ENCODE peak calls at places on chromosomes 3 and 15, in four cellular contexts. Y is H9; L is CD8-positive, alpha-beta memory T cell; H is lower lobe of right lung. T is an unnamed sample.

GRCh38 chr15:100667405-100668320 is 65.3 kb downstream of the ASB7 start:
- DNase-seq in Y (no peak), L (no peak), H (no peak), T (no peak)

GRCh38 chr3:129540776-129541516 is 2.0 kb upstream of the H1-8 start:
- DNase-seq in Y (no peak), L (no peak), H (no peak), T (no peak)

GRCh38 chr3:128286691-128287090 is 133.4 kb downstream of the EEFSEC start:
- DNase-seq in Y (no peak), L (no peak), H (no peak), T (no peak)

GRCh38 chr15:40506964-40507571 is 36.3 kb downstream of the CHST14 start:
- DNase-seq in Y (peak; percentile 90), L (peak; percentile 50), H (peak; percentile 78), T (peak; percentile 76)

GRCh38 chr3:111729087-111729846 is 129.8 kb upstream of the PHLDB2 start:
- DNase-seq in Y (no peak), L (no peak), H (no peak), T (no peak)

GRCh38 chr3:188421836-188422540 is 268.0 kb downstream of the LPP start:
- DNase-seq in Y (no peak), L (no peak), H (no peak), T (no peak)

GRCh38 chr3:184566441-184567414 is 5.1 kb downstream of the EPHB3 start:
- DNase-seq in Y (no peak), L (no peak), H (no peak), T (no peak)

GRCh38 chr15:89971592-89971997 is 29.5 kb upstream of the ZNF710 start:
- DNase-seq in Y (peak; percentile 91), L (peak; percentile 17), H (peak; percentile 73), T (peak; percentile 62)

GRCh38 chr15:101025896-101026631 is 106.9 kb downstream of the LRRK1 start:
- DNase-seq in Y (peak; percentile 19), L (no peak), H (no peak), T (peak; percentile 18)

GRCh38 chr3:15495461-15496340 is 25.8 kb downstream of the COLQ start:
- DNase-seq in Y (no peak), L (no peak), H (no peak), T (no peak)

DNA sequence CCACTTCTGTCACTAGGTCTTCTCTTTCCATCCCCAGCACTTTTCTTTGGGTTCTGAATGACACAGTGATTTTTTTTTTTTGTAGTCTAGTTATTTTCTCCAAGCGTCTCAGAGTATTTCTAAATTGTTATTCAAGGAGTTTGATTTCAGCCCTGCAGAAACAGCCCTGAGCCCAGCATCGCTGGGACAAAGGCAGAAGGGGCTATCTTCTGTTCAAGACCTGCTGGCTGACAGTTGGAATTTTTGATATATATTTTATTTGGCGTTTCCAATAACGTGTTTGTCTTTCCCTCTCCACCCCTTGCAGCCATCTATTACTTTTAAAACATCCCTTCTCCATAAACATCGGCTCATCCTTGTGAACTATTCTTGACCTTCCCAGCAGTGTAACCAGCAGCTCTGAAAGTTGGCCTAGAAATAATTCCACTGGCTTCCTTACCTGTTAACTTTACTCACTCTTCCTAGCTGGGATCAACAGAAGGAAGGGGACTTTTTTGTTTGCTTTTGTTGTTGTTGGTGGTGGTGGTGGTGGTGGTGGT is 5.5 kb upstream of the MEIS2 start:
- DNase-seq in Y (no peak), L (no peak), H (no peak), T (no peak)
- H3K27me3 ChIP-seq in Y (peaks cover 63% of the 10 kb centered on the region), L (peaks cover 68% of the 10 kb centered on the region), H (peaks cover 80% of the 10 kb centered on the region), T (no peaks in the 10 kb centered on the region)

GRCh38 chr15:58039260-58040035 is 26.1 kb downstream of the ALDH1A2 start:
- DNase-seq in Y (no peak), L (no peak), H (no peak), T (no peak)

GRCh38 chr15:58038426-58039106 is 26.9 kb downstream of the ALDH1A2 start:
- DNase-seq in Y (no peak), L (no peak), H (no peak), T (no peak)

GRCh38 chr15:58037902-58038301 is 27.6 kb downstream of the ALDH1A2 start:
- DNase-seq in Y (no peak), L (no peak), H (no peak), T (no peak)

GRCh38 chr15:58042006-58042405 is 23.5 kb downstream of the ALDH1A2 start:
- DNase-seq in Y (no peak), L (no peak), H (no peak), T (no peak)

GRCh38 chr15:58040117-58040516 is 25.4 kb downstream of the ALDH1A2 start:
- DNase-seq in Y (no peak), L (no peak), H (no peak), T (no peak)
- H3K27ac ChIP-seq in Y (no peak overlapping the region), L (no peak overlapping the region), H (no peak overlapping the region), T (no peak overlapping the region)

DNA sequence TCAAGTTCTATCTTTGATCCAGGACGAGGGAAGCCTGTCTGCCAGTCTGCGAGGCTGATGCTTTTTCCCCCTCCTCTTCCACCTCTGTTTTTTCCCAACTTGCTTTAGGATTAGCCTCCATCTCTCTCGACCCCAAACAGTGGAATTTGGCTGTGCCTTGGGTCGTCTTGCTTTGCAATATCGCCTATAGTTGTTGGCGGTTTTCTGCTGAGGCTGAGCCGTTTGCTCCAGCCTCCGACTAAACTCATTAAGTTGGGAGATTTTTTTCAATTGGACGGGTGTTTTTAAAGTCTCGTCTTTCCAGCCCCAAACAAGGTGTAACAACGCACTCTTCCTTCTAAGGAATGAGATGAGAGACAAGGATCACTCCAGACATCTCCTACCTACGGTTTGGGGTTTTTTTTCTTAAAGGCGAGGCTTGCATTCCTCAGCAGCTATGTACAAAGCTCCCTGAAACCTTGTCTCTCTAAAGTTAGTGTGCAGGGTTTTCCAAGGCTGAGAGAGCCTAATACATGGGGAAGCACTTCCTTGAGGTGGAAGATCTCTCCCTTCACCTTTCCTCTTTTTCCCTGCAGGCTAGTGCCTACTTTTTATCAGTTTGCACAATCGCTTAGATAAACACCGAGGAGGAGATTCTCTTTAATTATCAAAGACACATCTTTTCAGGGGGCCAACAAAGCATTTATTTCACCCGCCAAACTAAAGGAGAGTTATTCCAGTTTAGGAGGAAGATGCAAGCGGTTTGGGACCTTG is 4.7 kb upstream of the NR2F2 start:
- DNase-seq in Y (no peak), L (no peak), H (no peak), T (no peak)
- H3K27me3 ChIP-seq in Y (peaks cover 88% of the 10 kb centered on the region), L (peaks cover 69% of the 10 kb centered on the region), H (peaks cover 43% of the 10 kb centered on the region), T (peaks cover 93% of the 10 kb centered on the region)

GRCh38 chr3:152155246-152155645 is 113.5 kb upstream of the MBNL1 start:
- DNase-seq in Y (no peak), L (no peak), H (no peak), T (no peak)

GRCh38 chr3:152159328-152159727 is 109.4 kb upstream of the MBNL1 start:
- DNase-seq in Y (no peak), L (no peak), H (no peak), T (no peak)

GRCh38 chr3:152156880-152157279 is 111.8 kb upstream of the MBNL1 start:
- DNase-seq in Y (no peak), L (no peak), H (no peak), T (no peak)

GRCh38 chr3:152157337-152157736 is 111.4 kb upstream of the MBNL1 start:
- DNase-seq in Y (no peak), L (no peak), H (no peak), T (no peak)

DNA sequence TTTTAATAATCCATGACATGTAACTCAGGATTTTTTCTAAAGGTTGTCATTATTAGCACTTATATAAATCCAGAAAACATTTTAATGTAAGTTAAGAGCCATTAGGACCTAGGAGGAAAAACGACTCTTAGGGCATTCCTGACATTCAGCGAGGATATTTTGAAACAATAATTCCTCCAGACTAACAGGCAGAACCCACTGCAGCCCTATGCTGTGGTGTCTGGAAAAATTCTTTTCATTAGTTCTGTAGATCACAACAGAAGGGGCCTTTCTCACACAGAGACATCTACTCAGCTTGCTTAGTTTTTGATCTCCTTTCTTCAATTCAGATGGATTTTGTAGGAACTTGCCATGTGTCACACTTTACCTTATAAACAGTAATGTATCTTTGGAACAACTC is 113.1 kb upstream of the MBNL1 start:
- DNase-seq in Y (no peak), L (no peak), H (no peak), T (no peak)
- H3K27ac ChIP-seq in Y (no peak overlapping the region), L (no peak overlapping the region), H (no peak overlapping the region), T (no peak overlapping the region)

DNA sequence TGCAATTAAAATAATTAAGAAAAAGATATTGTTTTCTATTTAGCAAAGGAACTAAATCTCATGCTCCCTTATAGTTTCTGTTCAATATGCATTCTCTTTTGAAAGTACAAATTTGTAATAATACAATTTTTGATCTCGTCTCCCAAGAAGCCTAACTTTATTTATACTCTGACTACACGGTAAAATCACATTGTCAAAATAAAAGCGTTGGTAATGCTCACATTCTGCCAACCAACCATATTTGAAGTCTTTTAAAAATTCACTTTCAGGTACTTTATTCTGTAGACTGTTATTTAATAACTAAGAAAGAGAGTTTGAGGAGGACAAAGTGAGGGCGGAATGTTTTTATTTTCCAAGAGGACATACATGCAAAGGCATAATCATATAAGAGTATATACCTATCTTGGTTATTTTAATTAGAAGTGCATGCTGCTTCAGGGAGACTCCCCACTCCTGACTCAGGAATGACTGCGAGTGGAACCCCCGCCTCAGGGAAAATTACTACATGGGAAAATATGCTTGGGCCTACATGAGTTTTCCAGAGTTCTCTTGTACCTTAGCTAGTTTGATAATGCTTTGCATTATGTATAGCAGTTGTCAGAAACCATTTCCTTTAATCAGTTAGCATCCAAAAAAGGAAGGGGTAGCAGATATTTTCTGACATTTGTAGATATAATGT is 19.3 kb downstream of the MBNL1 start:
- DNase-seq in Y (no peak), L (no peak), H (no peak), T (no peak)
- H3K27me3 ChIP-seq in Y (no peaks in the 10 kb centered on the region), L (no peaks in the 10 kb centered on the region), H (no peaks in the 10 kb centered on the region), T (no peaks in the 10 kb centered on the region)

T was measured in dorsolateral prefrontal cortex.